ENCODE peak calls at places on chromosomes 5 and 9, in seven cellular contexts. One of them, this sample, is unnamed.

GRCh38 chr5:116668361-116668760 is 93.7 kb upstream of the SEMA6A start:
- DNase-seq in stimulated activated CD8-positive, alpha-beta memory T cell treated with anti-CD3 and anti-CD28 coated beads, Interleukin-4, amount 100 ng/mL, for 1 hour: no peak
- DNase-seq in HuH-7: no peak
- DNase-seq in NCI-H1092: no peak
- DNase-seq in neural crest cell: no peak
- DNase-seq in A172: no peak
- DNase-seq in stimulated activated CD4-positive, alpha-beta T cell treated with anti-CD3 and anti-CD28 coated beads, Interleukin-4, amount 100 ng/mL, for 1 hour: no peak
- DNase-seq in this sample: no peak

GRCh38 chr9:36894695-36895310 is 139.3 kb downstream of the PAX5 start:
- DNase-seq in HuH-7: no peak
- DNase-seq in NCI-H1092: no peak
- DNase-seq in A172: no peak
- DNase-seq in stimulated activated CD4-positive, alpha-beta T cell treated with anti-CD3 and anti-CD28 coated beads, Interleukin-4, amount 100 ng/mL, for 1 hour: no peak
- DNase-seq in neural crest cell: no peak
- DNase-seq in stimulated activated CD8-positive, alpha-beta memory T cell treated with anti-CD3 and anti-CD28 coated beads, Interleukin-4, amount 100 ng/mL, for 1 hour: no peak
- DNase-seq in this sample: no peak

GRCh38 chr5:155729684-155730059 is 597.3 kb upstream of the SGCD start:
- DNase-seq in HuH-7: no peak
- DNase-seq in neural crest cell: no peak
- DNase-seq in A172: no peak
- DNase-seq in stimulated activated CD4-positive, alpha-beta T cell treated with anti-CD3 and anti-CD28 coated beads, Interleukin-4, amount 100 ng/mL, for 1 hour: no peak
- DNase-seq in NCI-H1092: no peak
- DNase-seq in stimulated activated CD8-positive, alpha-beta memory T cell treated with anti-CD3 and anti-CD28 coated beads, Interleukin-4, amount 100 ng/mL, for 1 hour: no peak
- DNase-seq in this sample: no peak

GRCh38 chr5:10445352-10445751 is 3.7 kb downstream of the ROPN1L start:
- DNase-seq in HuH-7: no peak
- DNase-seq in stimulated activated CD4-positive, alpha-beta T cell treated with anti-CD3 and anti-CD28 coated beads, Interleukin-4, amount 100 ng/mL, for 1 hour: no peak
- DNase-seq in A172: no peak
- DNase-seq in neural crest cell: no peak
- DNase-seq in NCI-H1092: no peak
- DNase-seq in stimulated activated CD8-positive, alpha-beta memory T cell treated with anti-CD3 and anti-CD28 coated beads, Interleukin-4, amount 100 ng/mL, for 1 hour: no peak
- DNase-seq in this sample: no peak

GRCh38 chr5:140295414-140295813 is 7.5 kb downstream of the PFDN1 start:
- DNase-seq in stimulated activated CD4-positive, alpha-beta T cell treated with anti-CD3 and anti-CD28 coated beads, Interleukin-4, amount 100 ng/mL, for 1 hour: no peak
- DNase-seq in stimulated activated CD8-positive, alpha-beta memory T cell treated with anti-CD3 and anti-CD28 coated beads, Interleukin-4, amount 100 ng/mL, for 1 hour: no peak
- DNase-seq in A172: peak
- DNase-seq in neural crest cell: no peak
- DNase-seq in NCI-H1092: no peak
- DNase-seq in HuH-7: no peak
- DNase-seq in this sample: no peak

GRCh38 chr9:134165357-134166315 is 1.3 kb upstream of the RNU6ATAC start:
- DNase-seq in neural crest cell: peak
- DNase-seq in HuH-7: no peak
- DNase-seq in stimulated activated CD4-positive, alpha-beta T cell treated with anti-CD3 and anti-CD28 coated beads, Interleukin-4, amount 100 ng/mL, for 1 hour: peak
- DNase-seq in stimulated activated CD8-positive, alpha-beta memory T cell treated with anti-CD3 and anti-CD28 coated beads, Interleukin-4, amount 100 ng/mL, for 1 hour: no peak
- DNase-seq in NCI-H1092: no peak
- DNase-seq in A172: no peak
- DNase-seq in this sample: no peak

GRCh38 chr5:66307647-66308257 is 163.7 kb downstream of the SREK1 start:
- DNase-seq in neural crest cell: no peak
- DNase-seq in HuH-7: peak
- DNase-seq in stimulated activated CD8-positive, alpha-beta memory T cell treated with anti-CD3 and anti-CD28 coated beads, Interleukin-4, amount 100 ng/mL, for 1 hour: no peak
- DNase-seq in stimulated activated CD4-positive, alpha-beta T cell treated with anti-CD3 and anti-CD28 coated beads, Interleukin-4, amount 100 ng/mL, for 1 hour: no peak
- DNase-seq in A172: peak
- DNase-seq in NCI-H1092: peak
- DNase-seq in this sample: peak

GRCh38 chr9:125674981-125675973 is 31.7 kb downstream of the MAPKAP1 start:
- DNase-seq in stimulated activated CD4-positive, alpha-beta T cell treated with anti-CD3 and anti-CD28 coated beads, Interleukin-4, amount 100 ng/mL, for 1 hour: no peak
- DNase-seq in neural crest cell: no peak
- DNase-seq in stimulated activated CD8-positive, alpha-beta memory T cell treated with anti-CD3 and anti-CD28 coated beads, Interleukin-4, amount 100 ng/mL, for 1 hour: no peak
- DNase-seq in A172: peak
- DNase-seq in HuH-7: no peak
- DNase-seq in NCI-H1092: no peak
- DNase-seq in this sample: no peak

GRCh38 chr5:31269259-31269658 is 75.8 kb downstream of the CDH6 start:
- DNase-seq in HuH-7: no peak
- DNase-seq in NCI-H1092: no peak
- DNase-seq in stimulated activated CD8-positive, alpha-beta memory T cell treated with anti-CD3 and anti-CD28 coated beads, Interleukin-4, amount 100 ng/mL, for 1 hour: no peak
- DNase-seq in stimulated activated CD4-positive, alpha-beta T cell treated with anti-CD3 and anti-CD28 coated beads, Interleukin-4, amount 100 ng/mL, for 1 hour: no peak
- DNase-seq in neural crest cell: no peak
- DNase-seq in A172: no peak
- DNase-seq in this sample: no peak

GRCh38 chr5:2747372-2748179 is 3.9 kb downstream of the IRX2 start:
- DNase-seq in A172: no peak
- DNase-seq in NCI-H1092: no peak
- DNase-seq in stimulated activated CD4-positive, alpha-beta T cell treated with anti-CD3 and anti-CD28 coated beads, Interleukin-4, amount 100 ng/mL, for 1 hour: no peak
- DNase-seq in HuH-7: no peak
- DNase-seq in stimulated activated CD8-positive, alpha-beta memory T cell treated with anti-CD3 and anti-CD28 coated beads, Interleukin-4, amount 100 ng/mL, for 1 hour: no peak
- DNase-seq in neural crest cell: no peak
- DNase-seq in this sample: no peak

GRCh38 chr9:137117269-137117731 is 2.8 kb upstream of the DPP7 start:
- DNase-seq in A172: no peak
- DNase-seq in stimulated activated CD8-positive, alpha-beta memory T cell treated with anti-CD3 and anti-CD28 coated beads, Interleukin-4, amount 100 ng/mL, for 1 hour: no peak
- DNase-seq in HuH-7: no peak
- DNase-seq in neural crest cell: no peak
- DNase-seq in stimulated activated CD4-positive, alpha-beta T cell treated with anti-CD3 and anti-CD28 coated beads, Interleukin-4, amount 100 ng/mL, for 1 hour: no peak
- DNase-seq in NCI-H1092: no peak
- DNase-seq in this sample: no peak

GRCh38 chr9:103301051-103301450 is 305.9 kb downstream of the CYLC2 start:
- DNase-seq in HuH-7: no peak
- DNase-seq in NCI-H1092: no peak
- DNase-seq in neural crest cell: no peak
- DNase-seq in stimulated activated CD8-positive, alpha-beta memory T cell treated with anti-CD3 and anti-CD28 coated beads, Interleukin-4, amount 100 ng/mL, for 1 hour: no peak
- DNase-seq in stimulated activated CD4-positive, alpha-beta T cell treated with anti-CD3 and anti-CD28 coated beads, Interleukin-4, amount 100 ng/mL, for 1 hour: no peak
- DNase-seq in A172: peak
- DNase-seq in this sample: no peak

GRCh38 chr5:66894480-66895240 is 298.5 kb downstream of the MAST4 start:
- DNase-seq in neural crest cell: no peak
- DNase-seq in stimulated activated CD4-positive, alpha-beta T cell treated with anti-CD3 and anti-CD28 coated beads, Interleukin-4, amount 100 ng/mL, for 1 hour: no peak
- DNase-seq in stimulated activated CD8-positive, alpha-beta memory T cell treated with anti-CD3 and anti-CD28 coated beads, Interleukin-4, amount 100 ng/mL, for 1 hour: no peak
- DNase-seq in A172: no peak
- DNase-seq in HuH-7: no peak
- DNase-seq in NCI-H1092: no peak
- DNase-seq in this sample: no peak

GRCh38 chr5:109529520-109529919 is 119.7 kb upstream of the PJA2 start:
- DNase-seq in NCI-H1092: no peak
- DNase-seq in neural crest cell: no peak
- DNase-seq in stimulated activated CD4-positive, alpha-beta T cell treated with anti-CD3 and anti-CD28 coated beads, Interleukin-4, amount 100 ng/mL, for 1 hour: no peak
- DNase-seq in A172: no peak
- DNase-seq in HuH-7: no peak
- DNase-seq in stimulated activated CD8-positive, alpha-beta memory T cell treated with anti-CD3 and anti-CD28 coated beads, Interleukin-4, amount 100 ng/mL, for 1 hour: no peak
- DNase-seq in this sample: no peak

GRCh38 chr5:158824167-158824882 is 275.4 kb downstream of the EBF1 start:
- DNase-seq in NCI-H1092: no peak
- DNase-seq in A172: no peak
- DNase-seq in stimulated activated CD8-positive, alpha-beta memory T cell treated with anti-CD3 and anti-CD28 coated beads, Interleukin-4, amount 100 ng/mL, for 1 hour: no peak
- DNase-seq in stimulated activated CD4-positive, alpha-beta T cell treated with anti-CD3 and anti-CD28 coated beads, Interleukin-4, amount 100 ng/mL, for 1 hour: no peak
- DNase-seq in neural crest cell: no peak
- DNase-seq in HuH-7: no peak
- DNase-seq in this sample: no peak

GRCh38 chr5:149445343-149445738 is 66.2 kb upstream of the IL17B start:
- DNase-seq in NCI-H1092: no peak
- DNase-seq in A172: no peak
- DNase-seq in HuH-7: no peak
- DNase-seq in stimulated activated CD4-positive, alpha-beta T cell treated with anti-CD3 and anti-CD28 coated beads, Interleukin-4, amount 100 ng/mL, for 1 hour: no peak
- DNase-seq in neural crest cell: no peak
- DNase-seq in stimulated activated CD8-positive, alpha-beta memory T cell treated with anti-CD3 and anti-CD28 coated beads, Interleukin-4, amount 100 ng/mL, for 1 hour: no peak
- DNase-seq in this sample: no peak

This sample was measured in DMS153.